ENCODE peak calls at places on chromosomes 13 and 19, in four cellular contexts. A, F, Y and G are unnamed samples.

GRCh38 chr13:114261328-114261965 is 20.0 kb upstream of the UPF3A start:
- DNase-seq in A (no peak), F (no peak), Y (no peak), G (no peak)

GRCh38 chr19:18418034-18418724 is 1.0 kb upstream of the SSBP4 start:
- DNase-seq in A (no peak), F (no peak), Y (no peak), G (no peak)

GRCh38 chr19:10924597-10924996 is 3.8 kb downstream of the YIPF2 start:
- DNase-seq in A (no peak), F (no peak), Y (no peak), G (no peak)

GRCh38 chr13:34719060-34719875 is 222.8 kb upstream of the NBEA start:
- DNase-seq in A (no peak), F (no peak), Y (peak), G (no peak)

GRCh38 chr19:46378268-46378667 is 31.4 kb downstream of the PPP5C start:
- DNase-seq in A (peak), F (no peak), Y (peak), G (no peak)

GRCh38 chr13:50871405-50871804 is 27.9 kb upstream of the DLEU7 start:
- DNase-seq in A (no peak), F (no peak), Y (no peak), G (no peak)

GRCh38 chr19:50384685-50385535 is 763 bp downstream of the POLD1 start:
- DNase-seq in A (no peak), F (no peak), Y (peak), G (no peak)

GRCh38 chr13:111168116-111168515 is 53.0 kb downstream of the ARHGEF7 start:
- DNase-seq in A (no peak), F (peak), Y (no peak), G (no peak)

GRCh38 chr19:41588497-41589209 is 12.7 kb downstream of the CEACAM21 start:
- DNase-seq in A (peak), F (no peak), Y (peak), G (peak)

GRCh38 chr19:50434525-50434924 is 1.8 kb downstream of the MYBPC2 start:
- DNase-seq in A (no peak), F (peak), Y (no peak), G (no peak)

GRCh38 chr13:113969311-113969972 is 4.4 kb downstream of the C13orf46 start:
- DNase-seq in A (no peak), F (no peak), Y (no peak), G (no peak)

GRCh38 chr13:95660981-95661581 is 15.9 kb upstream of the DNAJC3 start:
- DNase-seq in A (peak), F (no peak), Y (peak), G (no peak)

GRCh38 chr19:11390359-11390758 is 6.2 kb upstream of the EPOR start:
- DNase-seq in A (no peak), F (no peak), Y (no peak), G (no peak)

GRCh38 chr13:49022472-49023144 is 46.9 kb downstream of the FNDC3A start:
- DNase-seq in A (peak), F (no peak), Y (peak), G (no peak)

GRCh38 chr13:105170438-105170837 is 1365.0 kb downstream of the EFNB2 start:
- DNase-seq in A (no peak), F (no peak), Y (no peak), G (no peak)

GRCh38 chr19:12527034-12527836 is 24.0 kb downstream of the ZNF564 start:
- DNase-seq in A (no peak), F (no peak), Y (peak), G (no peak)

GRCh38 chr19:2175742-2176141 is 12.0 kb downstream of the DOT1L start:
- DNase-seq in A (no peak), F (no peak), Y (no peak), G (no peak)

GRCh38 chr19:27652281-27652680 is 1560.7 kb downstream of the UQCRFS1 start:
- DNase-seq in A (no peak), F (no peak), Y (no peak), G (no peak)

GRCh38 chr13:47087841-47088240 is 191.0 kb upstream of the HTR2A start:
- DNase-seq in A (peak), F (no peak), Y (peak), G (no peak)

GRCh38 chr13:91817250-91817649 is 418.8 kb downstream of the GPC5 start:
- DNase-seq in A (no peak), F (no peak), Y (peak), G (no peak)

GRCh38 chr13:99995503-99996176 is 14.1 kb downstream of the ZIC2 start:
- DNase-seq in A (no peak), F (no peak), Y (peak), G (peak)

GRCh38 chr13:112443191-112444000 is 67.2 kb downstream of the SPACA7 start:
- DNase-seq in A (no peak), F (peak), Y (no peak), G (peak)

GRCh38 chr13:113162783-113163685 is 4.6 kb downstream of the PROZ start:
- DNase-seq in A (no peak), F (no peak), Y (no peak), G (no peak)

GRCh38 chr19:15177269-15178116 is 23.3 kb downstream of the NOTCH3 start:
- DNase-seq in A (peak), F (peak), Y (peak), G (peak)

GRCh38 chr19:4304509-4305252 is at the start of gene FSD1:
- DNase-seq in A (peak), F (peak), Y (peak), G (peak)

GRCh38 chr13:109645831-109646230 is 140.6 kb downstream of the IRS2 start:
- DNase-seq in A (no peak), F (no peak), Y (no peak), G (no peak)

GRCh38 chr13:97437729-97438128 is 3.8 kb downstream of the RAP2A start:
- DNase-seq in A (no peak), F (no peak), Y (no peak), G (no peak)

GRCh38 chr13:50917572-50917971 is 8.0 kb downstream of the RNASEH2B start:
- DNase-seq in A (no peak), F (no peak), Y (no peak), G (no peak)